ENCODE peak calls at places on chromosomes 5 and 9, in five cellular contexts. Y is H9, M is PC-9, H is pancreas, K is IMR-90. G is an unnamed sample.

GRCh38 chr9:124297553-124297905 is 39.8 kb downstream of the NEK6 start:
- DNase-seq in K (peak), Y (peak), M (peak), H (no peak), G (no peak)

GRCh38 chr5:147460380-147460779 is 49.5 kb downstream of the DPYSL3 start:
- DNase-seq in Y (no peak), K (no peak), M (no peak), H (no peak), G (no peak)

GRCh38 chr9:101028346-101029299 is at the start of gene PLPPR1:
- DNase-seq in K (peak), H (peak), Y (peak), M (no peak), G (no peak)

GRCh38 chr5:36689225-36689624 is 82.8 kb downstream of the SLC1A3 start:
- DNase-seq in K (peak), H (no peak), M (no peak), Y (no peak), G (peak)

GRCh38 chr5:96942911-96943310 is 7.0 kb downstream of the LNPEP start:
- DNase-seq in M (no peak), H (no peak), Y (no peak), K (peak), G (no peak)

GRCh38 chr5:163473613-163474243 is 13.3 kb downstream of the HMMR start:
- DNase-seq in Y (no peak), H (no peak), K (no peak), M (no peak), G (peak)

GRCh38 chr9:6630502-6631206 is 14.9 kb downstream of the GLDC start:
- DNase-seq in K (no peak), H (no peak), M (no peak), Y (no peak), G (peak)

GRCh38 chr5:80466669-80467485 is 21.0 kb upstream of the FAM151B start:
- DNase-seq in Y (no peak), K (peak), H (no peak), M (peak), G (no peak)

GRCh38 chr5:145918397-145918796 is 18.0 kb upstream of the SH3RF2 start:
- DNase-seq in H (no peak), Y (no peak), M (no peak), K (no peak), G (no peak)

GRCh38 chr5:9173281-9174048 is 372.4 kb downstream of the SEMA5A start:
- DNase-seq in H (no peak), K (peak), Y (no peak), M (peak), G (no peak)

GRCh38 chr9:6272229-6272597 is 56.0 kb upstream of the TPD52L3 start:
- DNase-seq in K (peak), H (no peak), Y (no peak), M (no peak), G (no peak)

GRCh38 chr5:153982206-153982605 is 56.5 kb downstream of the FAM114A2 start:
- DNase-seq in K (no peak), Y (no peak), H (no peak), M (no peak), G (no peak)

GRCh38 chr5:147805030-147805454 is 22.5 kb upstream of the JAKMIP2 start:
- DNase-seq in M (no peak), K (no peak), Y (no peak), H (no peak), G (peak)

GRCh38 chr5:143699121-143699520 is 112.8 kb upstream of the HMHB1 start:
- DNase-seq in H (no peak), M (no peak), Y (no peak), K (no peak), G (no peak)

GRCh38 chr9:136544549-136545064 is 1.2 kb downstream of the NOTCH1 start:
- DNase-seq in Y (no peak), M (no peak), K (no peak), H (peak), G (peak)

GRCh38 chr9:133658442-133659431 is 22.6 kb downstream of the DBH start:
- DNase-seq in Y (no peak), K (peak), H (peak), M (no peak), G (no peak)

GRCh38 chr5:116375926-116376325 is 198.7 kb downstream of the SEMA6A start:
- DNase-seq in H (no peak), Y (no peak), K (no peak), M (no peak), G (no peak)

GRCh38 chr5:132490484-132491367 is at the start of gene IRF1:
- DNase-seq in K (peak), Y (peak), M (peak), H (peak), G (peak)

GRCh38 chr5:172452398-172453205 is 1.7 kb downstream of the SH3PXD2B start:
- DNase-seq in H (no peak), K (peak), Y (peak), M (no peak), G (peak)

GRCh38 chr9:130432362-130432761 is 12.4 kb upstream of the ASS1 start:
- DNase-seq in M (no peak), K (no peak), H (no peak), Y (no peak), G (no peak)

GRCh38 chr9:87135074-87135473 is 187.8 kb upstream of the GAS1 start:
- DNase-seq in M (no peak), H (no peak), Y (no peak), K (no peak), G (no peak)

GRCh38 chr5:178203670-178204204 is 596 bp upstream of the HNRNPAB start:
- DNase-seq in K (no peak), M (no peak), H (no peak), Y (no peak), G (no peak)

GRCh38 chr5:42148813-42149212 is 223.7 kb downstream of the FBXO4 start:
- DNase-seq in K (no peak), M (no peak), Y (no peak), H (no peak), G (no peak)

GRCh38 chr5:63961598-63962161 is 565 bp downstream of the HTR1A start:
- DNase-seq in H (no peak), M (no peak), Y (peak), K (no peak), G (no peak)

GRCh38 chr9:18979367-18979766 is 53.6 kb downstream of the SAXO1 start:
- DNase-seq in K (peak), H (no peak), Y (no peak), M (no peak), G (no peak)

GRCh38 chr5:137145726-137146125 is 353.4 kb downstream of the SPOCK1 start:
- DNase-seq in Y (no peak), H (no peak), M (no peak), K (no peak), G (no peak)

GRCh38 chr5:372911-373709 is 51.6 kb downstream of the AHRR start:
- DNase-seq in M (no peak), H (no peak), Y (peak), K (no peak), G (peak)

GRCh38 chr5:35430381-35431162 is 187.1 kb upstream of the SPEF2 start:
- DNase-seq in Y (no peak), M (peak), K (no peak), H (no peak), G (no peak)

GRCh38 chr9:132238026-132238972 is 76.4 kb downstream of the NTNG2 start:
- DNase-seq in H (no peak), M (no peak), K (no peak), Y (no peak), G (no peak)

GRCh38 chr9:132237481-132237880 is 75.6 kb downstream of the NTNG2 start:
- DNase-seq in Y (no peak), M (no peak), H (no peak), K (no peak), G (no peak)

GRCh38 chr9:132235125-132235524 is 73.3 kb downstream of the NTNG2 start:
- DNase-seq in Y (no peak), H (no peak), K (no peak), M (no peak), G (no peak)

GRCh38 chr9:132235894-132236661 is 74.2 kb downstream of the NTNG2 start:
- DNase-seq in H (peak), K (peak), Y (peak), M (peak), G (peak)

GRCh38 chr9:132236662-132237311 is 74.9 kb downstream of the NTNG2 start:
- DNase-seq in M (no peak), K (no peak), H (no peak), Y (no peak), G (no peak)
- TF ChIP-seq CTCF in M (peak), K (no peak), H (no peak), Y (peak), G (no peak)

GRCh38 chr5:53790026-53790425 is 229.6 kb downstream of the NDUFS4 start:
- DNase-seq in K (no peak), H (no peak), Y (no peak), M (no peak), G (no peak)
- TF ChIP-seq CTCF in K (no peak), H (no peak), Y (no peak), M (no peak), G (no peak)

DNA sequence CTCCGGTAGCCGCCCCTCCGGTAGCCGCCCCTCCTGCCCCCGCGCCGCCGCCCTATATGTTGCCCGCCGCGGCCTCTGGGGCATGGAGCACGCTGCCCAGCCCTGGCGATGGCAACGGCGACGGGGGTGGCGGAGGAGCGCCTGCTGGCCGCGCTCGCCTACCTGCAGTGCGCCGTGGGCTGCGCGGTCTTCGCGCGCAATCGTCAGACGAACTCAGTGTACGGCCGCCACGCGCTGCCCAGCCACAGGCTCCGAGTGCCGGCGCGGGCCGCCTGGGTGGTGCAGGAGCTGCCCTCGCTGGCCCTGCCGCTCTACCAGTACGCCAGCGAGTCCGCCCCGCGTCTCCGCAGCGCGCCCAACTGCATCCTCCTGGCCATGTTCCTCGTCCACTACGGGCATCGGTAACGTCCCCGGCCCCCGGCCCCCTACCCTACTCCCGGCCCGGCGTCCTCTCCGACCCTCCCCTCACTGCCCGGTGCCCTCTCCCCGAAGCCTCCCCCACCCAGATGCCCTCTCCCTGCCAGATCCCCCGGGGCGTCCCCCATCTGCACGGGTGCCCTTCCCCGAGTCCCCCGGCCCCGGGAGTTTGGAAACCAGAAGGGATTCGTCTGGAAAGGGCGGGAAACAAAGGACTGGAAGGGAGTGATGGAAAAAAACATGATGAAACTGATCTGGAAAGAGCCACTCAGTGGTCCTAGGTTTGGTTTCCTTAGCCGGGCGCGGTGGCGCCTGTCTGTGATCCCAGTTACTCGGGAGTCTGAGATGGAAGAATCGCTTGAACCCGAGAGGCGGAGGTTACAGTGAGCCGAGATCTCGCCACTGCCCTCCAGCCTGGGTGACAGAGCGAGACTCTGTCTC is 458 bp downstream of the SRD5A1 start:
- DNase-seq in K (peak), M (no peak), H (no peak), Y (peak), G (no peak)
- TF ChIP-seq CTCF in K (no peak), M (no peak), H (no peak), Y (no peak), G (peak)

DNA sequence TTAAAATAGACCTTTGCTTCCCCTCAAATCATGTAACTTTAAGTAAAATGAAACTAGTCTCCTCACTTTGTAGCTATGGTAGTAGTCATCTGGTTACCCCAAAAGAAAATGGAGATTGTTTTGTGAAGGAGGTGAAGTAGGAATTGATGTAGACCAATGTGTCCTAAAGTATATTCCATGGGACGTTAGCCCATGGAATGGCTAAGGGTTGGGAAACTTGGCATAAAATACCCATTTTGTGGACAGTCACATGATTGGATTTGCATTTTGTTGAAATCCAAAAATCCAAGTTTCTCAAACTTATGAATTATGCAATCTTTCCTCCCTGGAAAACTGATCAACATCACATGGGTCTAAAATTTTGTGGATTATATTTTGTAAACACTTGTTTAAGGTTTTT is 290.6 kb downstream of the OSTF1 start:
- DNase-seq in M (no peak), Y (no peak), H (no peak), K (no peak), G (no peak)
- TF ChIP-seq CTCF in M (no peak), Y (no peak), H (no peak), K (no peak), G (no peak)

GRCh38 chr9:114153761-114154596 is 1.4 kb upstream of the COL27A1 start:
- DNase-seq in M (no peak), Y (peak), H (peak), K (peak), G (no peak)
- TF ChIP-seq CTCF in M (no peak), Y (peak), H (no peak), K (peak), G (no peak)

GRCh38 chr5:127684722-127685467 is 18.3 kb upstream of the CCDC192 start:
- DNase-seq in M (no peak), K (no peak), Y (no peak), H (no peak), G (no peak)
- TF ChIP-seq CTCF in M (no peak), K (no peak), Y (no peak), H (no peak), G (no peak)

G was measured in GM12865.